ENCODE peak calls at places on chromosomes 4 and X, in eight cellular contexts. Q is neuronal stem cell, P is A549, G is fibroblast of lung, F is GM23338, R is IMR-90, T is trophoblast cell, J is mesenchymal stem cell. W is an unnamed sample.

GRCh38 chr4:157217708-157218107 is 2.8 kb upstream of the GRIA2 start:
- DNase-seq in Q (no peak), P (peak), G (peak), F (peak), R (peak), T (no peak), J (peak), W (no peak)

GRCh38 chr4:117965608-117966007 is 68.7 kb upstream of the NDST3 start:
- DNase-seq in Q (no peak), P (no peak), G (no peak), F (no peak), R (no peak), T (no peak), J (no peak), W (no peak)

GRCh38 chr4:123250843-123251242 is 145.8 kb upstream of the SPRY1 start:
- DNase-seq in Q (no peak), P (no peak), G (peak), F (no peak), R (peak), T (no peak), J (peak), W (no peak)

GRCh38 chr4:83248486-83248885 is 36.1 kb downstream of the COQ2 start:
- DNase-seq in Q (no peak), P (no peak), G (no peak), F (no peak), R (peak), T (no peak), J (no peak), W (no peak)

GRCh38 chr4:173370130-173370476 is 651 bp upstream of the SAP30 start:
- DNase-seq in Q (no peak), P (no peak), G (no peak), F (no peak), R (no peak), T (no peak), J (no peak), W (no peak)

GRCh38 chrX:45621356-45622041 is 420.8 kb upstream of the DIPK2B start:
- DNase-seq in Q (no peak), P (no peak), G (peak), F (no peak), R (peak), T (peak), J (peak), W (peak)

GRCh38 chrX:136387951-136388502 is 87.3 kb downstream of the ADGRG4 start:
- DNase-seq in Q (no peak), P (no peak), G (no peak), F (no peak), R (no peak), T (no peak), J (no peak), W (no peak)

GRCh38 chrX:115940888-115941332 is 229.6 kb upstream of the AGTR2 start:
- DNase-seq in Q (peak), P (peak), G (peak), F (peak), R (peak), T (no peak), J (peak), W (no peak)

GRCh38 chrX:27966955-27967354 is 14.3 kb downstream of the DCAF8L1 start:
- DNase-seq in Q (no peak), P (peak), G (peak), F (no peak), R (peak), T (no peak), J (peak), W (no peak)

GRCh38 chr4:175469519-175469918 is 342.5 kb downstream of the GPM6A start:
- DNase-seq in Q (no peak), P (peak), G (peak), F (no peak), R (peak), T (peak), J (peak), W (no peak)

GRCh38 chr4:88610771-88611170 is 18.5 kb downstream of the HERC3 start:
- DNase-seq in Q (no peak), P (no peak), G (peak), F (no peak), R (peak), T (peak), J (peak), W (no peak)

GRCh38 chrX:56564182-56564885 is 907 bp downstream of the UBQLN2 start:
- DNase-seq in Q (peak), P (peak), G (peak), F (peak), R (peak), T (peak), J (peak), W (no peak)

GRCh38 chrX:21586001-21586400 is 72.1 kb downstream of the KLHL34 start:
- DNase-seq in Q (no peak), P (no peak), G (no peak), F (no peak), R (peak), T (peak), J (no peak), W (no peak)

GRCh38 chr4:75940692-75941253 is at the start of gene NAAA:
- DNase-seq in Q (peak), P (peak), G (peak), F (peak), R (peak), T (peak), J (peak), W (no peak)

GRCh38 chrX:39725928-39726619 is 371.7 kb downstream of the BCOR start:
- DNase-seq in Q (no peak), P (no peak), G (peak), F (no peak), R (peak), T (peak), J (peak), W (no peak)

GRCh38 chr4:7630559-7631287 is 196.0 kb upstream of the PSAPL1 start:
- DNase-seq in Q (no peak), P (peak), G (peak), F (no peak), R (peak), T (no peak), J (peak), W (peak)

GRCh38 chrX:129522184-129523059 is 868 bp downstream of the SMARCA1 start:
- DNase-seq in Q (peak), P (peak), G (peak), F (peak), R (peak), T (peak), J (peak), W (no peak)

GRCh38 chr4:19947349-19947748 is 304.4 kb upstream of the SLIT2 start:
- DNase-seq in Q (no peak), P (no peak), G (peak), F (no peak), R (peak), T (no peak), J (peak), W (no peak)

GRCh38 chrX:112058255-112058654 is 24.3 kb downstream of the TRPC5 start:
- DNase-seq in Q (no peak), P (no peak), G (peak), F (no peak), R (peak), T (peak), J (peak), W (no peak)

GRCh38 chrX:47628980-47629379 is 750 bp downstream of the CFP start:
- DNase-seq in Q (no peak), P (no peak), G (no peak), F (peak), R (no peak), T (no peak), J (no peak), W (no peak)

GRCh38 chr4:37489697-37490096 is 196.5 kb downstream of the RELL1 start:
- DNase-seq in Q (no peak), P (no peak), G (no peak), F (no peak), R (no peak), T (no peak), J (no peak), W (no peak)

GRCh38 chr4:123449780-123450179 is 53.2 kb downstream of the SPRY1 start:
- DNase-seq in Q (no peak), P (no peak), G (peak), F (no peak), R (peak), T (no peak), J (peak), W (no peak)

GRCh38 chrX:113421432-113421831 is 580.8 kb upstream of the AMOT start:
- DNase-seq in Q (no peak), P (no peak), G (no peak), F (no peak), R (no peak), T (no peak), J (no peak), W (no peak)

GRCh38 chr4:153782567-153782966 is 6.3 kb downstream of the SFRP2 start:
- DNase-seq in Q (no peak), P (no peak), G (no peak), F (no peak), R (no peak), T (no peak), J (no peak), W (no peak)

GRCh38 chr4:139655116-139655515 is 10.5 kb upstream of the MGST2 start:
- DNase-seq in Q (no peak), P (peak), G (peak), F (no peak), R (peak), T (peak), J (peak), W (no peak)

GRCh38 chr4:15295421-15296162 is 132.2 kb upstream of the C1QTNF7 start:
- DNase-seq in Q (no peak), P (no peak), G (no peak), F (no peak), R (no peak), T (peak), J (no peak), W (no peak)

GRCh38 chr4:1115528-1116293 is 2.3 kb upstream of the RNF212 start:
- DNase-seq in Q (no peak), P (no peak), G (no peak), F (no peak), R (no peak), T (peak), J (no peak), W (no peak)

GRCh38 chr4:101418055-101418454 is 70.7 kb upstream of the PPP3CA start:
- DNase-seq in Q (no peak), P (no peak), G (peak), F (no peak), R (no peak), T (no peak), J (peak), W (no peak)

GRCh38 chr4:17613761-17614415 is 553 bp upstream of the MED28 start:
- DNase-seq in Q (peak), P (no peak), G (peak), F (peak), R (peak), T (peak), J (peak), W (no peak)

GRCh38 chr4:152138451-152138850 is 377.6 kb upstream of the GATB start:
- DNase-seq in Q (no peak), P (no peak), G (no peak), F (no peak), R (no peak), T (no peak), J (no peak), W (no peak)

GRCh38 chr4:22356996-22357596 is 158.8 kb downstream of the ADGRA3 start:
- DNase-seq in Q (no peak), P (peak), G (peak), F (peak), R (peak), T (no peak), J (peak), W (no peak)

GRCh38 chr4:22363071-22363470 is 152.8 kb downstream of the ADGRA3 start:
- DNase-seq in Q (no peak), P (no peak), G (no peak), F (no peak), R (peak), T (no peak), J (no peak), W (no peak)
- H3K4me2 ChIP-seq in Q (no peak), P (no peak), G (no peak), F (no peak), R (no peak), T (no peak), J (no peak), W (peak)

GRCh38 chr4:11633435-11633834 is 204.7 kb upstream of the HS3ST1 start:
- DNase-seq in Q (no peak), P (no peak), G (no peak), F (no peak), R (no peak), T (no peak), J (no peak), W (no peak)

GRCh38 chr4:11634283-11634682 is 205.6 kb upstream of the HS3ST1 start:
- DNase-seq in Q (no peak), P (no peak), G (no peak), F (no peak), R (no peak), T (no peak), J (no peak), W (no peak)

GRCh38 chr4:11632488-11632887 is 203.8 kb upstream of the HS3ST1 start:
- DNase-seq in Q (no peak), P (peak), G (no peak), F (no peak), R (no peak), T (no peak), J (no peak), W (peak)

GRCh38 chr4:11631416-11631815 is 202.7 kb upstream of the HS3ST1 start:
- DNase-seq in Q (no peak), P (no peak), G (no peak), F (no peak), R (peak), T (no peak), J (no peak), W (peak)

DNA sequence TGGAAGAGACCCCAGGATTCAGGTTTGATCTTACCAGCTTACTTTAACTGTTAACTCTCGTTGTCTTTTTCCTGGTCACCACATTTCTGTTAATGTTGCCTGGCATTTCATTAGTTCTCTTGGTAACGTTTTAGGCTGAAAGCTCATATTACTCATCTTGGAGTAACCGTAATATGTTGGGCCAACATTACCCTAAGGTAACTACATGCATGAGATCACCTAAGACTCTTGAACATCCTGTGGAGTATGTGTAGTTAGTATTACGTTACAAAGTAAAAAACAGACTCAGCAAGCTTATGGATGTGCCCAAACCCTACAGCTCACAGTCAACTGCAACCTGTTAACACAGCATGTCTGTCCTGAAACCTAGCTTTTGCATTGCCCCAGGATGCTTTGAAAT is 203.3 kb upstream of the HS3ST1 start:
- DNase-seq in Q (no peak), P (no peak), G (no peak), F (no peak), R (no peak), T (no peak), J (no peak), W (peak)
- H3K4me2 ChIP-seq in Q (no peak), P (no peak), G (no peak), F (no peak), R (no peak), T (no peak), J (no peak), W (peak)

GRCh38 chrX:3232262-3232950 is 114.0 kb downstream of the MXRA5 start:
- DNase-seq in Q (no peak), P (no peak), G (no peak), F (no peak), R (peak), T (no peak), J (peak), W (no peak)
- H3K4me2 ChIP-seq in Q (no peak), P (no peak), G (no peak), F (no peak), R (no peak), T (no peak), J (no peak), W (no peak)

GRCh38 chr4:10672379-10672778 is 12.2 kb downstream of the CLNK start:
- DNase-seq in Q (no peak), P (no peak), G (no peak), F (no peak), R (no peak), T (no peak), J (no peak), W (no peak)
- H3K4me2 ChIP-seq in Q (no peak), P (no peak), G (no peak), F (no peak), R (no peak), T (no peak), J (no peak), W (no peak)

DNA sequence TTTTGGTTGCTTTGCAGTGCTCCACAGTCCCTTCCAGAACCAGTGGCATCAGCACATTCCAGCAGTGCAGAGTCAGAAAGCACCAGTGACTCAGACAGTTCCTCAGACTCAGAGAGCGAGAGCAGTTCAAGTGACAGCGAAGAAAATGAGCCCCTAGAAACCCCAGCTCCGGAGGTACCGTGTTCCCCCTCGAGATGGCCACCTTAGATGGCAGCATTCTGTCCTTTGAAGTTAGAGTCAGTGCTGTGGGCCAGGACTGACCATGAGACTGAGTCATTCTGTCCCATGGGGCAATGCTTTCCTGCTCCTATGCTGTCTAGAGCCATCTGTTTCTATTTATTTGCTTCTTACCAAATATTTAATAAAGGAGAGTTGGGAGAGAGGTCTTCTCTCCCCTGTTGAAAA is 112.3 kb downstream of the KLHL8 start:
- DNase-seq in Q (no peak), P (peak), G (peak), F (no peak), R (peak), T (peak), J (peak), W (no peak)
- H3K4me2 ChIP-seq in Q (no peak), P (peak), G (peak), F (no peak), R (peak), T (peak), J (peak), W (peak)

DNA sequence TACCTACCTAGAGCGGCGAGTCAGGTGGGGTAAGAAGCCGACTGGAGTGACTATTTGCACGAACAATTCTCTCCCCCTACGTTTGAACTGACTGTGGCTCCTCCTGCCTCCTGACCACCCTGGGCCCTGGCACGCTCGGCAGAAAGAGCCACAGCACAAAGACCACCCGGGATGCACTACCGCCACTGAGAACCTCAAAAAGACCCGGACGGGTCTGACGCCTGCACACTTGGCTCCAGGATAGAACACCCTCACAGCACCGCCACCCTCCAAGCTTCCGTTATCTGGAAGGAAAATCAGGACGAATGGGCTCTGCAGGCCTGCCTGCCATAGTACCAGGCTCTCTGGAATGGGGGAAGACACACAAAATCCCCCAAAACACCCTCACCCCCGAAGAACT is 2.2 kb downstream of the LRPAP1 start:
- DNase-seq in Q (no peak), P (no peak), G (no peak), F (no peak), R (no peak), T (no peak), J (no peak), W (no peak)
- H3K4me2 ChIP-seq in Q (no peak), P (no peak), G (no peak), F (peak), R (no peak), T (no peak), J (no peak), W (peak)

DNA sequence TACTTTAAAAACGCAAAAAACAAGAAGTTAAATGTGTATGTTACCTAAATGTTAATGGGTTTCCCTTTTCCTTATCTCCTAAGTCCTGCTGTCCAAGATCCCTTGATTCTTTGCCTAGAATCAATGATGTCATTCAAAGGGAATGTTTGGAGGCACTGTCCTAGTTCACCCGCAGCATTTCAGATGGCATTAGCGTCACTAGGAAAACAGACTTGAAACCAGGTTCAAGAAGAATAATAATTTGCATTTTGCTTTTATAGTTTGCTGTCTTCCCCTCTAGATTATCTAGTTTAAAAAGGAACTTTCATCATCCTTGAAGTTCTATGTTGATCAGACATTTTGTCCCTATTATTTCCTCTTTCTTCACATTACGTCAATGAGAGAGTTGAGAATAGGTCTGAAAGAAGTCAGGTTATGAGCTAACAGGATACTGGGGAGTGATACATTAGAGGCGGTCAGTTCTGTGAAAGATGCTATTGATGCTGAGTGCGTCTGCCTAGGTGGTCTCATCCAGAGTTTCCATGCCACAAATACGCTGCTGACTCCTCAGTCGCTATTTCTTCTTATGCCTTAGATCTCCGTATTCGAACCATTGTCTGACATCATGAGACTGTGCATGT is 234.1 kb upstream of the PGRMC2 start:
- DNase-seq in Q (no peak), P (peak), G (peak), F (no peak), R (peak), T (peak), J (peak), W (no peak)
- H3K4me2 ChIP-seq in Q (no peak), P (peak), G (no peak), F (no peak), R (no peak), T (no peak), J (no peak), W (no peak)